ENCODE peak calls at places on chromosomes 3 and 15, in ten cellular contexts. L is GM12878, U is SK-N-SH, C is suprapubic skin, Z is sigmoid colon, X is esophagus muscularis mucosa, P is transverse colon, A is H1, Q is HepG2, H is K562. M is an unnamed sample.

GRCh38 chr3:195889843-195890407 is 18.4 kb downstream of the TNK2 start:
- DNase-seq in L (no peak), U (no peak), C (no peak), Z (no peak), X (no peak), P (no peak), A (no peak), Q (no peak), H (no peak), M (no peak)

GRCh38 chr3:143716731-143717130 is 131.5 kb downstream of the SLC9A9 start:
- DNase-seq in L (no peak), U (no peak), C (no peak), Z (no peak), X (no peak), P (no peak), A (no peak), Q (no peak), H (no peak), M (no peak)

GRCh38 chr3:59611649-59612431 is 562.0 kb upstream of the CFAP20DC start:
- DNase-seq in L (no peak), U (peak), C (no peak), Z (no peak), X (no peak), P (no peak), A (no peak), Q (no peak), H (no peak), M (no peak)

GRCh38 chr3:102170545-102170944 is 264.3 kb upstream of the ZPLD1 start:
- DNase-seq in L (no peak), U (no peak), C (no peak), Z (no peak), X (no peak), P (no peak), A (no peak), Q (no peak), H (no peak), M (no peak)

GRCh38 chr3:167732313-167733065 is 2.2 kb downstream of the PDCD10 start:
- DNase-seq in L (no peak), U (no peak), C (no peak), Z (no peak), X (no peak), P (no peak), A (no peak), Q (no peak), H (no peak), M (no peak)

GRCh38 chr3:140568842-140569520 is 108.9 kb upstream of the TRIM42 start:
- DNase-seq in L (no peak), U (no peak), C (no peak), Z (no peak), X (no peak), P (no peak), A (no peak), Q (no peak), H (no peak), M (peak)

GRCh38 chr3:43236008-43236407 is 50.3 kb upstream of the SNRK start:
- DNase-seq in L (no peak), U (no peak), C (no peak), Z (no peak), X (no peak), P (no peak), A (no peak), Q (no peak), H (no peak), M (no peak)

GRCh38 chr15:38945551-38946298 is 381.1 kb upstream of the RASGRP1 start:
- DNase-seq in L (no peak), U (no peak), C (no peak), Z (no peak), X (no peak), P (no peak), A (no peak), Q (no peak), H (no peak), M (no peak)

GRCh38 chr3:46405301-46406079 is 1.4 kb downstream of the CCR5AS start:
- DNase-seq in L (no peak), U (no peak), C (no peak), Z (peak), X (no peak), P (peak), A (no peak), Q (no peak), H (no peak), M (peak)

GRCh38 chr15:70856884-70857546 is 3.1 kb upstream of the LARP6 start:
- DNase-seq in L (no peak), U (no peak), C (peak), Z (peak), X (peak), P (peak), A (no peak), Q (no peak), H (no peak), M (peak)

GRCh38 chr15:48939686-48940085 is 24.0 kb downstream of the SHC4 start:
- DNase-seq in L (no peak), U (no peak), C (no peak), Z (no peak), X (no peak), P (no peak), A (no peak), Q (no peak), H (no peak), M (no peak)

GRCh38 chr15:85710340-85710842 is 84.3 kb downstream of the KLHL25 start:
- DNase-seq in L (peak), U (no peak), C (no peak), Z (no peak), X (no peak), P (no peak), A (no peak), Q (no peak), H (no peak), M (no peak)

GRCh38 chr3:57864853-57865252 is 108.7 kb downstream of the SLMAP start:
- DNase-seq in L (no peak), U (no peak), C (no peak), Z (no peak), X (no peak), P (no peak), A (no peak), Q (no peak), H (no peak), M (no peak)

GRCh38 chr15:62533687-62534086 is 368.6 kb upstream of the C2CD4B start:
- DNase-seq in L (no peak), U (no peak), C (no peak), Z (no peak), X (no peak), P (no peak), A (no peak), Q (no peak), H (no peak), M (no peak)

GRCh38 chr15:62539236-62539635 is 374.2 kb upstream of the C2CD4B start:
- DNase-seq in L (no peak), U (no peak), C (no peak), Z (no peak), X (no peak), P (peak), A (no peak), Q (no peak), H (no peak), M (no peak)

GRCh38 chr15:62532367-62532766 is 367.3 kb upstream of the C2CD4B start:
- DNase-seq in L (no peak), U (no peak), C (no peak), Z (no peak), X (no peak), P (no peak), A (no peak), Q (peak), H (no peak), M (no peak)

GRCh38 chr15:62534996-62535395 is 369.9 kb upstream of the C2CD4B start:
- DNase-seq in L (no peak), U (no peak), C (no peak), Z (no peak), X (no peak), P (no peak), A (no peak), Q (no peak), H (no peak), M (no peak)
- H3K4me3 ChIP-seq in L (no peak), U (no peak), C (no peak), Z (no peak), X (no peak), P (no peak), A (no peak), Q (no peak), H (no peak), M (no peak)

GRCh38 chr15:100663066-100663465 is 60.7 kb downstream of the ASB7 start:
- DNase-seq in L (no peak), U (peak), C (no peak), Z (no peak), X (no peak), P (no peak), A (peak), Q (no peak), H (peak), M (no peak)
- TF ChIP-seq EP300 in L (no peak), U (no peak), C (no peak), Z (no peak), X (no peak), P (no peak), A (no peak), Q (no peak), H (no peak), M (no peak)

DNA sequence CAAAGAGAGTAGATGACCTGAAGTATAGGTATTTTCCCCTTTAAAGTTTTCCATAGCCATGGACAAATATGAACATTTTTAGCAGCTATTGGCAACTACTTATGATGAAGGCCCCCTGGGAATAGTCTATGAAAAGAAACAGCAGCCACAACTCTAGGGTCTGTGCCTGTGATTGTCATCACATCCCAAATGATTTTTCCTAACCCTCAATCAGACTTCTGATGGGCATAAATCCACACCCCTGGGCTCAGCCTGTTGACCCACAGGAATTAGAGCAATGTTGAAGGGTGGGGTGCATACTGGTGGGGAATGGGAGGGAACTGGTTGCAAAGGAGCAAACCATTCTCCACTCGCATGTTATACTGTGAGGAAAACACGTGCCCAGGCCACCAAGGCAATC is 106.5 kb upstream of the CTNNB1 start:
- DNase-seq in L (no peak), U (no peak), C (no peak), Z (no peak), X (no peak), P (no peak), A (no peak), Q (no peak), H (no peak), M (no peak)
- TF ChIP-seq POLR2AphosphoS5 in L (no peak), U (no peak), C (no peak), Z (no peak), X (no peak), P (no peak), A (no peak), Q (no peak), H (no peak), M (no peak)

GRCh38 chr3:13420051-13420816 is at the start of gene NUP210:
- DNase-seq in L (no peak), U (peak), C (no peak), Z (no peak), X (no peak), P (peak), A (no peak), Q (peak), H (peak), M (peak)
- H3K4me3 ChIP-seq in L (peak), U (no peak), C (peak), Z (peak), X (peak), P (peak), A (peak), Q (peak), H (peak), M (peak)

GRCh38 chr3:122021811-122022401 is at the start of gene ILDR1:
- DNase-seq in L (no peak), U (peak), C (no peak), Z (no peak), X (peak), P (peak), A (peak), Q (no peak), H (peak), M (peak)
- TF ChIP-seq EP300 in L (no peak), U (no peak), C (no peak), Z (no peak), X (no peak), P (no peak), A (no peak), Q (no peak), H (no peak), M (no peak)